ENCODE peak calls at places on chromosomes 12 and 14, in nine cellular contexts. Q, D, S, F, E, P, K, A and X are unnamed samples. For H3K4me1, the result is how much of the 10 kb centered on the place peaks cover.

GRCh38 chr14:94009767-94010166 is 12.7 kb downstream of the CCDC197 start:
- DNase-seq in Q (no peak), K (no peak), F (no peak), S (no peak), A (no peak), D (no peak), E (peak), P (no peak), X (no peak)

GRCh38 chr12:132512197-132513069 is 22.5 kb downstream of the FBRSL1 start:
- DNase-seq in F (no peak), S (no peak), K (no peak), E (no peak), D (no peak), Q (no peak), A (no peak), P (no peak), X (no peak)

GRCh38 chr12:3996322-3996721 is 123.1 kb upstream of the PARP11 start:
- DNase-seq in S (no peak), E (peak), K (no peak), A (no peak), Q (no peak), F (no peak), D (no peak), P (no peak), X (no peak)

GRCh38 chr14:67359319-67359774 is 257 bp downstream of the ATP6V1D start:
- DNase-seq in F (no peak), E (peak), Q (no peak), K (no peak), A (peak), S (no peak), D (peak), P (no peak), X (no peak)

GRCh38 chr14:51638071-51638944 is 13.4 kb upstream of the FRMD6 start:
- DNase-seq in K (no peak), Q (no peak), D (peak), E (peak), A (no peak), P (no peak), F (peak), S (no peak), X (no peak)

GRCh38 chr14:105012171-105012985 is 8.5 kb downstream of the CDCA4 start:
- DNase-seq in S (peak), P (no peak), D (no peak), A (no peak), F (peak), Q (no peak), E (no peak), K (no peak), X (no peak)

GRCh38 chr14:49670475-49670874 is 17.5 kb downstream of the POLE2 start:
- DNase-seq in E (no peak), Q (no peak), K (no peak), A (no peak), D (no peak), S (no peak), P (no peak), F (no peak), X (no peak)

GRCh38 chr12:75129275-75129674 is 80.4 kb downstream of the KCNC2 start:
- DNase-seq in D (no peak), A (no peak), F (no peak), P (no peak), K (no peak), E (no peak), S (no peak), Q (no peak), X (no peak)

GRCh38 chr12:95857799-95858198 is 953 bp upstream of the SNRPF start:
- DNase-seq in P (no peak), F (no peak), D (no peak), K (no peak), Q (no peak), A (no peak), E (no peak), S (no peak), X (no peak)

GRCh38 chr14:51869426-51870113 is 9.2 kb downstream of the GNG2 start:
- DNase-seq in D (no peak), A (no peak), F (no peak), S (no peak), P (no peak), Q (no peak), K (no peak), E (no peak), X (no peak)

GRCh38 chr12:78793491-78793890 is 71.1 kb upstream of the SYT1 start:
- DNase-seq in S (no peak), F (no peak), Q (no peak), A (no peak), E (no peak), K (no peak), D (no peak), P (no peak), X (no peak)

GRCh38 chr14:62436256-62436655 is 609.0 kb downstream of the KCNH5 start:
- DNase-seq in Q (no peak), A (no peak), S (peak), E (peak), F (no peak), K (no peak), P (no peak), D (peak), X (no peak)

GRCh38 chr12:68495666-68496065 is 115.0 kb upstream of the RAP1B start:
- DNase-seq in D (peak), S (no peak), E (no peak), F (no peak), A (no peak), K (no peak), Q (no peak), P (no peak), X (no peak)

GRCh38 chr12:39605501-39605900 is 14.1 kb downstream of the ABCD2 start:
- DNase-seq in E (peak), K (no peak), P (no peak), S (no peak), A (no peak), Q (no peak), F (no peak), D (no peak), X (no peak)

GRCh38 chr12:25194211-25194610 is 749 bp downstream of the DNAI7 start:
- DNase-seq in A (no peak), Q (no peak), K (no peak), D (no peak), E (no peak), F (no peak), S (no peak), P (no peak), X (no peak)

GRCh38 chr14:40936861-40937260 is 669.8 kb upstream of the LRFN5 start:
- DNase-seq in E (no peak), K (no peak), S (no peak), A (no peak), D (no peak), F (no peak), P (no peak), Q (no peak), X (no peak)

GRCh38 chr12:62919827-62920226 is 15.1 kb downstream of the PPM1H start:
- DNase-seq in K (no peak), D (no peak), A (no peak), E (peak), Q (no peak), F (no peak), P (no peak), S (peak), X (no peak)

GRCh38 chr12:87953257-87953860 is 75.8 kb downstream of the C12orf50 start:
- DNase-seq in E (peak), D (peak), S (no peak), K (no peak), F (peak), Q (no peak), P (peak), A (no peak), X (peak)

GRCh38 chr14:68630081-68630571 is 162.7 kb downstream of the ZFP36L1 start:
- DNase-seq in P (no peak), E (no peak), Q (no peak), K (no peak), D (no peak), A (no peak), S (no peak), F (no peak), X (no peak)

GRCh38 chr12:109719123-109720022 is 5.7 kb downstream of the FAM222A start:
- DNase-seq in E (no peak), D (no peak), Q (no peak), A (no peak), P (no peak), F (peak), K (no peak), S (no peak), X (peak)

GRCh38 chr12:131438874-131439273 is 272.0 kb upstream of the SFSWAP start:
- DNase-seq in K (no peak), D (no peak), E (no peak), Q (no peak), S (no peak), A (no peak), P (no peak), F (no peak), X (no peak)

GRCh38 chr12:116813271-116814041 is 67.8 kb downstream of the HRK start:
- DNase-seq in D (no peak), E (peak), F (no peak), S (no peak), Q (no peak), A (no peak), P (no peak), K (peak), X (no peak)

GRCh38 chr14:64244279-64244678 is 49.9 kb downstream of the ESR2 start:
- DNase-seq in P (no peak), K (no peak), F (no peak), E (no peak), A (peak), D (no peak), S (no peak), Q (peak), X (no peak)

GRCh38 chr14:75720828-75721227 is 59.8 kb downstream of the TTLL5 start:
- DNase-seq in P (no peak), K (peak), Q (peak), S (no peak), D (peak), F (no peak), E (peak), A (peak), X (no peak)

GRCh38 chr14:44606576-44606975 is 99.5 kb upstream of the FSCB start:
- DNase-seq in P (no peak), S (no peak), Q (no peak), D (no peak), F (no peak), E (no peak), A (no peak), K (no peak), X (no peak)

GRCh38 chr14:104140463-104141331 is 2.3 kb downstream of the KIF26A start:
- DNase-seq in D (no peak), A (peak), S (no peak), Q (peak), P (no peak), E (no peak), K (no peak), F (no peak), X (no peak)

GRCh38 chr14:102593841-102594170 is 1.4 kb downstream of the RCOR1 start:
- DNase-seq in F (no peak), Q (no peak), S (no peak), A (no peak), P (no peak), E (no peak), K (no peak), D (no peak), X (no peak)

GRCh38 chr14:61570188-61570960 is 124.9 kb upstream of the HIF1A start:
- DNase-seq in F (no peak), Q (peak), A (no peak), S (no peak), D (no peak), E (no peak), K (no peak), P (no peak), X (no peak)

GRCh38 chr12:89671469-89671868 is 37.2 kb downstream of the ATP2B1 start:
- DNase-seq in D (no peak), F (no peak), S (no peak), E (peak), A (no peak), K (no peak), P (no peak), Q (no peak), X (no peak)

GRCh38 chr14:34713681-34714319 is 593 bp downstream of the CFL2 start:
- DNase-seq in S (peak), D (peak), A (peak), F (peak), Q (peak), E (peak), P (peak), K (peak), X (no peak)

GRCh38 chr12:132429122-132429931 is 60.6 kb upstream of the FBRSL1 start:
- DNase-seq in P (no peak), F (no peak), S (no peak), E (no peak), K (peak), D (peak), Q (no peak), A (no peak), X (no peak)

GRCh38 chr12:125069616-125070015 is 4.4 kb downstream of the AACS start:
- DNase-seq in A (no peak), D (no peak), F (no peak), S (no peak), P (no peak), E (no peak), Q (no peak), K (no peak), X (no peak)

GRCh38 chr12:104215638-104216297 is at the start of gene TXNRD1:
- DNase-seq in Q (peak), F (peak), P (peak), D (peak), E (peak), A (peak), S (peak), K (peak), X (peak)

GRCh38 chr12:76422878-76423438 is 74.7 kb upstream of the BBS10 start:
- DNase-seq in P (no peak), S (peak), A (no peak), E (peak), K (no peak), D (peak), Q (no peak), F (no peak), X (no peak)

GRCh38 chr14:57462551-57462950 is 31.1 kb downstream of the CCDC198 start:
- DNase-seq in S (no peak), A (no peak), P (no peak), Q (no peak), F (peak), E (peak), K (no peak), D (no peak), X (no peak)
- H3K4me1 ChIP-seq in S (under half), A (under half), P (under half), Q (under half), F (under half), E (under half), K (under half), D (under half), X (under half)

GRCh38 chr12:6214633-6215032 is 14.4 kb downstream of the CD9 start:
- DNase-seq in D (no peak), Q (no peak), K (no peak), P (no peak), A (no peak), F (no peak), E (peak), S (no peak), X (no peak)

GRCh38 chr12:6218526-6218925 is 18.3 kb downstream of the CD9 start:
- DNase-seq in K (no peak), Q (no peak), D (no peak), F (no peak), S (no peak), E (peak), A (no peak), P (peak), X (no peak)

GRCh38 chr12:6215120-6215807 is 15.1 kb downstream of the CD9 start:
- DNase-seq in A (no peak), P (no peak), E (peak), D (no peak), Q (no peak), S (no peak), K (no peak), F (no peak), X (peak)

GRCh38 chr12:6215932-6216494 is 15.8 kb downstream of the CD9 start:
- DNase-seq in E (peak), D (peak), F (peak), K (peak), P (no peak), Q (no peak), A (peak), S (peak), X (no peak)

GRCh38 chr12:6216581-6216980 is 16.4 kb downstream of the CD9 start:
- DNase-seq in D (no peak), A (no peak), Q (no peak), P (no peak), E (no peak), S (no peak), K (no peak), F (no peak), X (no peak)
- H3K4me1 ChIP-seq in D (under half), A (under half), Q (under half), P (under half), E (under half), S (under half), K (half or more), F (half or more), X (half or more)

GRCh38 chr12:123929869-123930583 is 42.6 kb downstream of the CCDC92 start:
- DNase-seq in Q (no peak), A (no peak), P (no peak), E (no peak), D (no peak), F (no peak), S (no peak), K (no peak), X (no peak)
- H3K4me1 ChIP-seq in Q (under half), A (under half), P (under half), E (under half), D (under half), F (under half), S (under half), K (under half), X (under half)

GRCh38 chr14:73739899-73740685 is 25.9 kb upstream of the PNMA1 start:
- DNase-seq in P (no peak), K (no peak), Q (peak), E (no peak), F (no peak), D (peak), A (no peak), S (no peak), X (no peak)

GRCh38 chr14:73738518-73739173 is 24.5 kb upstream of the PNMA1 start:
- DNase-seq in S (no peak), E (no peak), F (no peak), D (peak), P (no peak), K (no peak), Q (peak), A (no peak), X (no peak)

GRCh38 chr14:73740921-73741326 is 26.7 kb upstream of the PNMA1 start:
- DNase-seq in F (peak), S (peak), A (peak), K (peak), P (no peak), E (peak), D (peak), Q (peak), X (no peak)

GRCh38 chr14:73741386-73741875 is 27.2 kb upstream of the PNMA1 start:
- DNase-seq in E (peak), P (peak), A (peak), K (peak), D (peak), Q (peak), S (peak), F (peak), X (no peak)

DNA sequence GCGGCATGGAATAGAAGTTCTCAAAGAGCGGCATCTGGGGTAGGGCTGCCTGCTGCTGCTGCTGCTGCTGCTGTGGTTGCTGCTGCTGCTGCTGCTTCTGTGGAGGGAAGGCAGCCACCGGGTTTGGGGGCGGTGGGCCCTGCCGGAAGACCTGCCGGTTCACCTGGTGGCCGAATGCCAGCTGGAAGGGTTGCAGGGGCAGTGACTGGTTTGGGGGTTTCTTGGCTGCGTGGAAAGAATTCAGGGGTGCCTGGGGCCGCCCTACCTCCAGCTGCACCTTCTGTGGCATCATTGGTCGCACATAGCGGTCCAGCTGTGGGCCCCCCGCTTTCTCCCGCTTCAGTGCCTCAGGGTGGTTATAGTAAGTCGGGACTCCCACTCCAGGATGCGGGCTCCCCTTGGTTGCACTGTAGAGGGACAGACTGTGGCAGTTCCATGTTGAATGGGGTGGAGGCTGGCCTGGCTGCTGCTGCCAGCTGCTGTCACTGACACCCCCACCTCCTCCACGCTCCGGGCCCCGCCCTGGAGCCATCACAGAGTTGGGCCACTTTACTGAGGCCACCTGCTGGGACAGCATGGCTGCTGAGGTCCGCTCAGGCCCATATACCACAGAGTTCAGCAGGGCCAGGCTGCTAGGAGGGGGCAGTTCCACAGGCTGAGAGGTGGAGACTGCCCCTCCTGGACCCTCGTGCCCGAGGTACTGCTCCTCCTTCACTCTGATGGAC is 25.2 kb upstream of the PNMA1 start:
- DNase-seq in K (no peak), A (no peak), F (no peak), E (no peak), D (peak), Q (peak), S (no peak), P (no peak), X (no peak)
- H3K4me1 ChIP-seq in K (half or more), A (half or more), F (under half), E (under half), D (under half), Q (under half), S (under half), P (under half), X (under half)

DNA sequence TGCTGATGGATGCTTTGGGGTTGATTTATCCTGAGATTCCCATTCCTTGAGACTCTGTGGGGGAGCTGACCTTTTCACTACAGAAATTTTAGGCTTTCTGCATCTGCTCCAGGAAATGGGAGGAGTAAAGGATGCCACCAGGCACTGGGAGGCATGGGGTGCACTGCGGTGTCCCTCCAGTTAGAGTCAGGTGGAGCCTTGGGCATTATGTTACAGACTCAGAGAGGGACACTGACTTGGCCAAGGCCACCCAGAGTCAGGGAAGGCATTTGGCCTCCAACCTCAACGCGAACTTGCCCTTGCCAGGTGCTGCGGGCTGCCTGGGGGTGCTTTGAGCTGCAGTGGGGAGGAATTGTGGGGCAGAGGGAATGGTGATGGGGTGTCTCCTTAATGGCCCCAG is 58.0 kb upstream of the TBX3 start:
- DNase-seq in F (no peak), E (no peak), Q (no peak), P (no peak), D (no peak), A (no peak), S (no peak), K (no peak), X (no peak)
- H3K4me1 ChIP-seq in F (under half), E (under half), Q (under half), P (under half), D (under half), A (under half), S (under half), K (under half), X (under half)

DNA sequence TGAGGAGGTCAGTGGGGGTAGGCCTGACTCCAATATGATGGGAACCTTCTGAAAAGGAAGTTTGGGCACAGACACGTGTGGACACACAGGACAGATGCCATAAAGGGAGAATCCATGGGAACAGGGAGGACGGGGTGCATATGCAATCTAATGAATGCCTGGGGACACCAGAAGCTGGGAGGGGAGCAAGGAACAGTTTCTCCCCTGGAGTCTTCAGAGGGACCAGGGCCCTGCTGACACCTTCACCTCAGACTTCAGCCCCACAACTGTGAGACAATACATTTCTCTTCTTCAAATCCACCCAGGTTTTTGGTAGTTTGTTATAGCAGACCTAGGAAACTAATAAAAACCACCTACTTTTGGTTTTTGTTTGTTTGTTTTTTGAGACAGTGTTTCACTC is 35.2 kb upstream of the CLIP1 start:
- DNase-seq in E (no peak), A (no peak), S (no peak), F (no peak), K (no peak), D (no peak), P (no peak), Q (no peak), X (no peak)
- H3K4me1 ChIP-seq in E (under half), A (under half), S (under half), F (under half), K (under half), D (under half), P (under half), Q (under half), X (under half)

GRCh38 chr12:53006810-53007742 is 820 bp downstream of the EIF4B start:
- DNase-seq in A (peak), P (peak), D (peak), S (peak), E (peak), Q (peak), F (peak), K (peak), X (peak)
- H3K4me1 ChIP-seq in A (half or more), P (half or more), D (under half), S (under half), E (under half), Q (under half), F (half or more), K (half or more), X (under half)